ENCODE peak calls at places on chromosomes 12 and 14, in five cellular contexts. Y is GM13976, O is fibroblast of lung, W is K562, N is H9. V is an unnamed sample.
A peak's percentile ranks its signal among the peaks of the same experiment; 100 is the strongest.

GRCh38 chr12:6450869-6451347 is 934 bp upstream of the TAPBPL start:
- DNase-seq in Y (no peak), O (no peak), W (no peak), N (peak; percentile 69), V (no peak)

GRCh38 chr12:26026713-26027112 is 68.2 kb downstream of the RASSF8 start:
- DNase-seq in Y (no peak), O (no peak), W (no peak), N (no peak), V (no peak)

GRCh38 chr14:75519826-75520692 is 2.2 kb upstream of the BATF start:
- DNase-seq in Y (no peak), O (no peak), W (no peak), N (no peak), V (no peak)

GRCh38 chr12:71299541-71300376 is 139.8 kb upstream of the LGR5 start:
- DNase-seq in Y (no peak), O (peak; percentile 17), W (peak; percentile 21), N (no peak), V (no peak)

GRCh38 chr12:120873231-120873630 is 30.9 kb downstream of the SPPL3 start:
- DNase-seq in Y (no peak), O (no peak), W (no peak), N (no peak), V (no peak)

GRCh38 chr12:121240484-121241202 is 30.7 kb downstream of the P2RX4 start:
- DNase-seq in Y (peak; percentile 67), O (peak; percentile 8), W (peak; percentile 67), N (peak; percentile 69), V (peak; percentile 62)

GRCh38 chr14:51568366-51568765 is 83.3 kb upstream of the FRMD6 start:
- DNase-seq in Y (no peak), O (no peak), W (no peak), N (no peak), V (no peak)

GRCh38 chr14:75783602-75784313 is 122.7 kb downstream of the TTLL5 start:
- DNase-seq in Y (no peak), O (no peak), W (no peak), N (no peak), V (no peak)

GRCh38 chr12:107359382-107359781 is 266.0 kb upstream of the CRY1 start:
- DNase-seq in Y (no peak), O (peak; percentile 74), W (no peak), N (no peak), V (no peak)

GRCh38 chr14:82309199-82309598 is 775.5 kb upstream of the SEL1L start:
- DNase-seq in Y (no peak), O (no peak), W (no peak), N (no peak), V (no peak)

GRCh38 chr14:47278233-47278842 is 397.1 kb downstream of the MDGA2 start:
- DNase-seq in Y (peak; percentile 44), O (peak; percentile 9), W (peak; percentile 10), N (peak; percentile 71), V (peak; percentile 33)

GRCh38 chr14:77250927-77251326 is 20.1 kb downstream of the NGB start:
- DNase-seq in Y (no peak), O (no peak), W (no peak), N (no peak), V (no peak)

GRCh38 chr12:121801601-121802484 is 2.0 kb upstream of the SETD1B start:
- DNase-seq in Y (no peak), O (peak; percentile 43), W (no peak), N (peak; percentile 32), V (no peak)

GRCh38 chr12:101086490-101086889 is 123.5 kb downstream of the SLC5A8 start:
- DNase-seq in Y (no peak), O (peak; percentile 84), W (no peak), N (peak; percentile 34), V (no peak)

GRCh38 chr12:131217024-131217586 is 263.4 kb downstream of the ADGRD1 start:
- DNase-seq in Y (no peak), O (no peak), W (peak; percentile 37), N (peak; percentile 40), V (no peak)

GRCh38 chr12:41100572-41100971 is 87.5 kb upstream of the PDZRN4 start:
- DNase-seq in Y (no peak), O (no peak), W (no peak), N (no peak), V (no peak)

GRCh38 chr12:65825573-65826512 is 1.6 kb downstream of the HMGA2 start:
- DNase-seq in Y (peak; percentile 63), O (peak; percentile 63), W (no peak), N (peak; percentile 58), V (peak; percentile 60)

GRCh38 chr12:68899251-68899771 is 33.7 kb downstream of the CPM start:
- DNase-seq in Y (no peak), O (peak; percentile 89), W (no peak), N (no peak), V (no peak)

DNA sequence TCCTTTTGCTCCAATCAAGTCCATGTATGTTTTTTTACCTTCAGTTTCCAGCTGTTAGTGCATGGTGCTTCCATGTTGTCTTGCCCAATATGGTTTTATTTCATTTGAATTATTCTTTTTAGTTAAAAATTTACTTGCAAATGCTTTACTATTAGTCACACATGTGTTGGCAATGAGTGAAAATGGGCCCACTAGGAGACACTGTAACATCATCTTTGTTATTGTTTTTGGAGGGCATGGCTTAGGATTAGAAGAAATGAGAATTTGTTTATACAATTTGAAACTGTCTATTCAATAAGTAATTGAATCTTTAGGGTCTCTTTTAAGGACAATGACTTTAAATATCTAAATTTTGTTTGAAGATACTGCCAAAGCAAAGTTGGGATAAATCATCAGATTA is 133.7 kb downstream of the BRMS1L start:
- DNase-seq in Y (no peak), O (no peak), W (no peak), N (no peak), V (no peak)
- TF ChIP-seq CTCF in Y (no peak), O (no peak), W (no peak), N (no peak), V (no peak)

DNA sequence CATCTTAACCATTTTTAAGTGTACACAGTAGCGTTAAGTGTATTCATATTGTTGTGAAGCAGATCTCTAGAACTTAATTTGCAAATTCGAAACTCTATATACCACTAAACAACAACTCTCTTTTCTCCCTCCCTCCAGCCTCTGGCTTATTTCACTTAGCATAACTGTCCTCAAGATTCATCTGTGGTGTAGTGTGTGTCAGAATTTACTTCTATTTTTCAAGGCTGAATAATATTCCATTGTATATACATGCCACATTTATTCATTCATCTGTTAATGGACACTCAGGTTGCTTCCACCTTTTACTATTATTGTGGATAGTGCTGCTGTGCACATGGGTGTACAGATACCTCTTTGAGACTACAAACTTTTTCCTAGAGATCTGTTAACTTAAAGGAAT is 26.5 kb downstream of the VRK1 start:
- DNase-seq in Y (no peak), O (no peak), W (no peak), N (no peak), V (no peak)
- TF ChIP-seq CTCF in Y (no peak), O (no peak), W (no peak), N (no peak), V (no peak)

DNA sequence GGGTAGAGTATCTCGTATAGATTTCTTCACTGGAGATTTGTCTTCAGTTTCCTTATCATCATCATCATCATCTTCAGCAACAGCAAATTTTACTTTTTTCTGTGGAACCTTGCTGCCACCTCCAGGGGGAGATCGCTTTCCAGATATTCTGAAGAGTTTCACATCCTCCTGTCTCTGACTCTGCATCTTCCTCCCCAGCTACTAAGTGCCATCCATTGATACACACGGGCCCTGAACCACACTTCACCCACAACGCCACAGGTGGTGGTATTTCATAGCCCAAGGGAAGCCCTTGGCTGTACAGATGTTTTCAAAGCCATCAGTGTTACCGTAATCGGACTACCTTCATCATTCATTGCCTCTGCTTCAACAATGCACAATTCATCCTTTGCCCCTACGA is 82.2 kb downstream of the PPP2R5C start:
- DNase-seq in Y (peak; percentile 71), O (no peak), W (no peak), N (no peak), V (peak; percentile 30)
- TF ChIP-seq CTCF in Y (peak; percentile 60), O (peak; percentile 45), W (peak; percentile 27), N (peak; percentile 59), V (peak; percentile 25)

GRCh38 chr14:68250950-68251765 is 431.6 kb downstream of the RAD51B start:
- DNase-seq in Y (no peak), O (no peak), W (no peak), N (no peak), V (no peak)
- TF ChIP-seq CTCF in Y (peak; percentile 21), O (no peak), W (no peak), N (no peak), V (no peak)

DNA sequence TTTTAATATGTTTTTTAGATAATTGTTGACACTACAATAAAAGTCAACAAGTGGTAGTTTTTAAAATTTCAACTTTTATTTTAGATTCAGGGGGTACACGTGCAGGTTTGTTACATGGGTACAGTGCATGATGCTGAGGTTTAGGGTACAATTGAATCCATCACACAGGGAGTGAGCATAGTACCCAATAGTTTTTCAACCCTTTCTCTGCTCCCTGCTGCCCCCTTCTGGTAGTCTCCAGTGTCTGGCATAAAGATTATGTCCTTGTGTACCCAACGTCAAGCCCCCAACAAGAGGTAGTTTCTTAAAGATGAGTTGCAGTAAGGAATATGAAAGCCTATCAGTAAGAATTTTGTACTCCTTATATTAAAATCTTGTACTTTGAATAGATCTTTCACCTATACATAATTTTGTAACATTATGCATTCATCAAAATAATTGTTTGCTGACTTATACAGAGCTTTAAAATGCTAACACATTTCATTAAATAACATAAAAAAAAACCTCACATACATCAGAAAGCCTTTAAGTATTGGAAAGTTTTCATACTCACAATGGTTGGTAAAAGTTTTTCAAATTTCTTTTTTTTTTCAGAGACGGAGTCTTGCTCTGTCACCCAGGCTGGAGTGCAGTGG is 5.4 kb upstream of the RALGAPA1 start:
- DNase-seq in Y (peak; percentile 53), O (peak; percentile 19), W (peak; percentile 28), N (peak; percentile 68), V (peak; percentile 61)
- TF ChIP-seq CTCF in Y (peak; percentile 72), O (peak; percentile 90), W (peak; percentile 54), N (peak; percentile 84), V (peak; percentile 59)

GRCh38 chr14:24082411-24083080 is 11.2 kb downstream of the CPNE6 start:
- DNase-seq in Y (no peak), O (no peak), W (no peak), N (no peak), V (no peak)
- TF ChIP-seq CTCF in Y (no peak), O (no peak), W (no peak), N (no peak), V (no peak)

DNA sequence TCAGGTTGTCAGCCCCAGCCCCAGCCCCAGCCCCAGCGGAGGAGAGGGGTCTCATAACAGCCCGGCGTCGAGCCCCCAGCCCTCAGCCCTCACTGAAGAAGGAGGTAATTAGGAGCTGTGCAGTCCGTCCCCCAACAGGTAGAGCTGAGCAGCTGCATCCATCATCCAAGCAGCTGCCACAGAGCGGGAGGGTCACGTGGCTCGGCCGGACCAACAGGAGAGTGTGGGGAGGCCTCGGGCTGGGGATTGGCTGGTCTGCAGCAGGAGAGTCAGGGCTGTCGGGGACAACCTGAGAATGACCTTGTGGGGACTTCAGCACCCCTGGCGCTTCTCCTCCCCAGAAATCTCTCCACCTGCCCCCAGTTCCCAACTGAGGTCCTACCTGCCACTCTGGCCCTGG is 29.6 kb downstream of the SMUG1 start:
- DNase-seq in Y (peak; percentile 80), O (no peak), W (peak; percentile 94), N (peak; percentile 97), V (peak; percentile 71)
- TF ChIP-seq CTCF in Y (no peak), O (no peak), W (peak; percentile 31), N (peak; percentile 51), V (no peak)